ENCODE peak calls at places on chromosomes 3 and 15, in four cellular contexts. Q is left lung, U is PC-3, H is lower leg skin. J is an unnamed sample.

GRCh38 chr15:70141376-70142071 is 43.8 kb upstream of the TLE3 start:
- DNase-seq in Q (no peak), U (no peak), H (no peak), J (no peak)

GRCh38 chr3:24951186-24951585 is 456.5 kb upstream of the THRB start:
- DNase-seq in Q (no peak), U (no peak), H (no peak), J (no peak)

GRCh38 chr15:60022379-60022741 is 18.2 kb downstream of the FOXB1 start:
- DNase-seq in Q (no peak), U (no peak), H (no peak), J (no peak)

GRCh38 chr15:80010131-80010673 is 39.2 kb upstream of the BCL2A1 start:
- DNase-seq in Q (no peak), U (peak), H (peak), J (no peak)

GRCh38 chr3:183193762-183194701 is 31.5 kb upstream of the LAMP3 start:
- DNase-seq in Q (no peak), U (peak), H (no peak), J (peak)

GRCh38 chr15:88069561-88069960 is 187.0 kb downstream of the NTRK3 start:
- DNase-seq in Q (no peak), U (no peak), H (peak), J (no peak)

GRCh38 chr15:90618330-90619136 is 88.8 kb downstream of the CRTC3 start:
- DNase-seq in Q (no peak), U (no peak), H (peak), J (no peak)

GRCh38 chr15:50758712-50759205 is 6.7 kb downstream of the SPPL2A start:
- DNase-seq in Q (no peak), U (no peak), H (peak), J (no peak)

GRCh38 chr3:46867550-46867898 is 4.3 kb upstream of the MYL3 start:
- DNase-seq in Q (peak), U (no peak), H (peak), J (no peak)

GRCh38 chr15:79812536-79812935 is 84.3 kb downstream of the MTHFS start:
- DNase-seq in Q (no peak), U (no peak), H (no peak), J (peak)

GRCh38 chr15:100781961-100782525 is 97.6 kb upstream of the ALDH1A3 start:
- DNase-seq in Q (peak), U (no peak), H (peak), J (no peak)

GRCh38 chr15:58407366-58407765 is 24.4 kb upstream of the LIPC start:
- DNase-seq in Q (no peak), U (no peak), H (no peak), J (no peak)

GRCh38 chr3:127137113-127137512 is 55.8 kb upstream of the PRR23E start:
- DNase-seq in Q (no peak), U (no peak), H (peak), J (no peak)

GRCh38 chr15:31552482-31553099 is 226.0 kb downstream of the KLF13 start:
- DNase-seq in Q (no peak), U (no peak), H (no peak), J (no peak)

GRCh38 chr3:153925826-153926514 is 195.2 kb upstream of the ARHGEF26 start:
- DNase-seq in Q (no peak), U (no peak), H (no peak), J (no peak)

GRCh38 chr3:58567251-58567515 is 10.0 kb downstream of the FAM107A start:
- DNase-seq in Q (no peak), U (no peak), H (peak), J (no peak)

GRCh38 chr3:17442332-17443049 is 299.9 kb downstream of the TBC1D5 start:
- DNase-seq in Q (no peak), U (no peak), H (no peak), J (no peak)

GRCh38 chr3:42575137-42575741 is 6.5 kb downstream of the SEC22C start:
- DNase-seq in Q (no peak), U (no peak), H (no peak), J (no peak)

GRCh38 chr3:80000022-80000421 is 232.2 kb upstream of the ROBO1 start:
- DNase-seq in Q (no peak), U (peak), H (no peak), J (peak)

GRCh38 chr3:52318186-52318793 is 2.2 kb downstream of the DNAH1 start:
- DNase-seq in Q (peak), U (no peak), H (no peak), J (no peak)

GRCh38 chr15:29045717-29046116 is 159.9 kb downstream of the APBA2 start:
- DNase-seq in Q (no peak), U (peak), H (peak), J (no peak)

GRCh38 chr15:64090527-64090926 is 3.1 kb downstream of the CIAO2A start:
- DNase-seq in Q (no peak), U (no peak), H (no peak), J (no peak)

GRCh38 chr15:78129098-78130011 is 1.9 kb downstream of the CIB2 start:
- DNase-seq in Q (no peak), U (peak), H (no peak), J (no peak)

GRCh38 chr3:175308105-175308504 is 449.0 kb downstream of the NAALADL2 start:
- DNase-seq in Q (no peak), U (no peak), H (no peak), J (no peak)

GRCh38 chr3:126261037-126261436 is 80.7 kb upstream of the ALDH1L1 start:
- DNase-seq in Q (no peak), U (no peak), H (peak), J (no peak)

GRCh38 chr3:17304969-17305368 is 420.2 kb downstream of the PLCL2 start:
- DNase-seq in Q (no peak), U (no peak), H (no peak), J (no peak)

GRCh38 chr3:136428167-136428566 is 178.0 kb downstream of the PCCB start:
- DNase-seq in Q (no peak), U (no peak), H (no peak), J (no peak)

GRCh38 chr3:83632526-83632925 is 1326.3 kb upstream of the CADM2 start:
- DNase-seq in Q (no peak), U (peak), H (no peak), J (no peak)

J was measured in T47D.